ENCODE peak calls at places on chromosomes 16 and 17, in nine cellular contexts. L, Y, J, E, T, Z, D, U and K are unnamed samples.

GRCh38 chr17:65184235-65184959 is 47.2 kb downstream of the RGS9 start:
- DNase-seq in L (no peak), Y (no peak), J (no peak), E (no peak), T (no peak), Z (no peak), D (no peak), U (no peak), K (no peak)

GRCh38 chr17:80800775-80801391 is 190.8 kb upstream of the CHMP6 start:
- DNase-seq in L (no peak), Y (no peak), J (no peak), E (no peak), T (no peak), Z (peak; percentile 31), D (no peak), U (no peak), K (no peak)

GRCh38 chr16:81446318-81447275 is 2.0 kb downstream of the CMIP start:
- DNase-seq in L (peak; percentile 66), Y (peak; percentile 52), J (peak; percentile 66), E (no peak), T (no peak), Z (no peak), D (peak; percentile 41), U (no peak), K (no peak)

GRCh38 chr16:12425134-12425941 is 378.3 kb downstream of the CPPED1 start:
- DNase-seq in L (no peak), Y (no peak), J (peak; percentile 11), E (no peak), T (no peak), Z (no peak), D (no peak), U (no peak), K (no peak)

GRCh38 chr17:31283841-31284240 is 13.2 kb downstream of the OMG start:
- DNase-seq in L (no peak), Y (no peak), J (no peak), E (no peak), T (no peak), Z (no peak), D (no peak), U (no peak), K (no peak)

GRCh38 chr17:77466140-77466539 is 325.4 kb downstream of the SEC14L1 start:
- DNase-seq in L (no peak), Y (no peak), J (peak; percentile 96), E (no peak), T (no peak), Z (no peak), D (no peak), U (no peak), K (no peak)

GRCh38 chr17:79711715-79712305 is 18.9 kb upstream of the ENPP7 start:
- DNase-seq in L (no peak), Y (no peak), J (no peak), E (no peak), T (no peak), Z (no peak), D (no peak), U (no peak), K (no peak)

GRCh38 chr17:81948635-81949378 is 1.8 kb upstream of the MYADML2 start:
- DNase-seq in L (no peak), Y (no peak), J (no peak), E (no peak), T (no peak), Z (no peak), D (no peak), U (no peak), K (no peak)

GRCh38 chr16:371729-372521 is 1.6 kb upstream of the MRPL28 start:
- DNase-seq in L (no peak), Y (no peak), J (no peak), E (peak; percentile 87), T (no peak), Z (no peak), D (no peak), U (no peak), K (no peak)

GRCh38 chr17:9011001-9011400 is 10.3 kb upstream of the NTN1 start:
- DNase-seq in L (no peak), Y (no peak), J (no peak), E (no peak), T (no peak), Z (peak; percentile 14), D (no peak), U (no peak), K (no peak)

GRCh38 chr16:85573696-85574641 is 39.2 kb upstream of the GSE1 start:
- DNase-seq in L (no peak), Y (peak; percentile 37), J (no peak), E (peak; percentile 87), T (peak; percentile 90), Z (peak; percentile 92), D (no peak), U (no peak), K (peak; percentile 76)
- H3K4me3 ChIP-seq in L (no peak overlapping the region), Y (no peak overlapping the region), J (no peak overlapping the region), E (no peak overlapping the region), T (no peak overlapping the region), Z (no peak overlapping the region), D (no peak overlapping the region), U (no peak overlapping the region), K (no peak overlapping the region)

DNA sequence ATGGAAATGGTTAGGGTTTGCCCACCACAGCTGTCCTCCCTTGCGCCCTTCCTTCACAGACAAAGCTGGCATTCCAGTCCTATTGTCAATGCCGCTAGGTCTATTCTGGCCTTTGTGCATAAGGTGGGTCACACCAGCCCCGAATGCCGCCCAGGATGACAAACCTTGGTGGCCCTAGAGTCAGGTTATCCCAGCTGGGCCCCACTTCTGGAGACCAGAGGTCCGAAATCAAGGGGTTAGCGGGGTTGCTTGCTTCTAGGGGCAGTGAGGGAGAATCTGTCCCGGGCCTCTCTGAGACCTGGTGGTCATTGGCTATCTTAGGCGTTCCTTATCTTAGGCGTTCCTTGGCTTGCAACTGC is 472.1 kb downstream of the SOX9 start:
- DNase-seq in L (no peak), Y (no peak), J (no peak), E (no peak), T (no peak), Z (no peak), D (no peak), U (no peak), K (no peak)
- H3K4me3 ChIP-seq in L (no peak overlapping the region), Y (no peak overlapping the region), J (no peak overlapping the region), E (peak overlapping the region; percentile 72), T (no peak overlapping the region), Z (peak overlapping the region; percentile 15), D (no peak overlapping the region), U (no peak overlapping the region), K (no peak overlapping the region)

GRCh38 chr17:39205112-39205526 is 5.0 kb downstream of the RPL19 start:
- DNase-seq in L (no peak), Y (no peak), J (no peak), E (no peak), T (no peak), Z (no peak), D (peak; percentile 35), U (no peak), K (no peak)
- H3K4me3 ChIP-seq in L (no peak overlapping the region), Y (no peak overlapping the region), J (no peak overlapping the region), E (no peak overlapping the region), T (no peak overlapping the region), Z (no peak overlapping the region), D (no peak overlapping the region), U (no peak overlapping the region), K (no peak overlapping the region)

DNA sequence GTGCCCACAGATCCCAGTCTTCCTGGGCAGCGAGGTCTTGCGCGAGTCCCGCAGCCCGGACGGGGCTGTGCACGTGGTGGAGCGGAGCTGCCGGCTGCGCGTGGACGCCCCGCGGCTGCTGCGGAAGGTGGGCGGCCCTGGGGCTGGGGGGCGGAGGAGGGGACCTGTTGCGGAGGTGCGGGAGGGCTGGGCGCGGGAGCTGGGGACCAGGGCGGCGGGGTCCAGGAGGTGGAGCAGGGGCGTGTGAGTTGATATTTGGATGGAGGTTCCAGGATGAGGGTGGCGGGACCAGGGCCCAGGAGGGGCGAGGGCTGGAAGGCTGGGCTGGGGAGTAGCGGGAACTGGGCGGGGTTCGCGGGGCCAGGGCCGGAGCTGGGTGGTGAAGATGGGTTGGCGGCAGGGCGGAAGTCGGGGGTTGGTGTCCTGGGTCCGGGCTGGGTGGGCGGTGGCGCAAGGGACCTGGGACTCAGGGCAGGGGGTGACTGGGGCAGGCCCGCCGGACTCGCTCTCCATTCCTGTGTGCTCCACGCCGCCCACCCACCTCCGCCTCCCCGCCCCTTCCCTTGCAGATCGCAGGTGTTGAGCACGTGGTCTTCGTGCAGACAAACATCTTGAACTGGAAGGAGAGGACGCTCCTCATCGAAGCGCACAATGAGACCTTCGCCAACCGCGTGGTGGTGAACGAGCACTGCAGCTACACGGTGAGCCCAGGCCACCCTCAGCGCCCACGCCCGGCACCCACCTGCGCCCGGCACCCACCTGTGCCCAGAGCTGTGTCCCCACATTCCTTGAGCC is 29.6 kb downstream of the SEC14L5 start:
- DNase-seq in L (no peak), Y (no peak), J (peak; percentile 16), E (no peak), T (no peak), Z (peak; percentile 45), D (no peak), U (no peak), K (no peak)
- H3K4me3 ChIP-seq in L (no peak overlapping the region), Y (no peak overlapping the region), J (no peak overlapping the region), E (peak overlapping the region; percentile 56), T (peak overlapping the region; percentile 15), Z (no peak overlapping the region), D (no peak overlapping the region), U (no peak overlapping the region), K (no peak overlapping the region)

GRCh38 chr17:40316571-40317344 is 7.8 kb downstream of the RARA start:
- DNase-seq in L (peak; percentile 46), Y (peak; percentile 62), J (peak; percentile 85), E (no peak), T (peak; percentile 81), Z (peak; percentile 92), D (no peak), U (no peak), K (peak; percentile 60)
- H3K4me3 ChIP-seq in L (no peak overlapping the region), Y (no peak overlapping the region), J (peak overlapping the region; percentile 35), E (peak overlapping the region; percentile 100), T (peak overlapping the region; percentile 15), Z (no peak overlapping the region), D (peak overlapping the region; percentile 96), U (no peak overlapping the region), K (peak overlapping the region; percentile 21)

GRCh38 chr17:45424769-45425124 is 7.9 kb downstream of the ARHGAP27 start:
- DNase-seq in L (no peak), Y (no peak), J (no peak), E (no peak), T (no peak), Z (peak; percentile 47), D (no peak), U (no peak), K (no peak)
- H3K4me3 ChIP-seq in L (no peak overlapping the region), Y (no peak overlapping the region), J (no peak overlapping the region), E (no peak overlapping the region), T (peak overlapping the region; percentile 18), Z (no peak overlapping the region), D (no peak overlapping the region), U (no peak overlapping the region), K (no peak overlapping the region)

DNA sequence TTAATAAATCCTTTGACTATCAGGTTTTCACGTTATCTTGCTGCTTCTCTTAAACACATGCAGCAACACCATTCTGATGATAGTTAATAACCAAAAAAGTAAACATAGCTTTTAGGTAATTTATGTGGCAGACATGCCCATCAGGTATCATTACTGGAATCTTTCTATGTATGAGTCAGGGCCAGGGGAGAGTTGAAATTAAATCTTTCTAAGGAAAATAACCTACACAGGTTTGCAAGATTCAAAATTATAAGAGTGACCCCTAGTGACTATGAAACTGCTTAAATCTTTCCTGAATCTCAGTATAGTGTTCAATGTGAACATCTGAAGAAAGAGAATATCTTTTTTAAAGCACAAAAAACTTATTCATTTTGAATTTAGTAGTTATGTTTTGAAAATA is 666.6 kb downstream of the CDH11 start:
- DNase-seq in L (no peak), Y (no peak), J (no peak), E (no peak), T (peak; percentile 57), Z (no peak), D (no peak), U (no peak), K (no peak)
- H3K4me3 ChIP-seq in L (no peak overlapping the region), Y (no peak overlapping the region), J (no peak overlapping the region), E (no peak overlapping the region), T (no peak overlapping the region), Z (no peak overlapping the region), D (no peak overlapping the region), U (no peak overlapping the region), K (no peak overlapping the region)